ENCODE peak calls at places on chromosomes 7 and 10, in nine cellular contexts. T is neuronal stem cell, N is AG04450, Q is neural progenitor cell, F is tibial nerve, W is heart right ventricle, K is right cardiac atrium, X is HepG2, M is Peyer's patch. J is an unnamed sample.

GRCh38 chr7:44145419-44145968 is 4.4 kb upstream of the MYL7 start:
- DNase-seq in W (no peak), F (no peak), M (peak), X (no peak), K (peak), N (no peak), Q (peak), T (peak), J (no peak)

GRCh38 chr10:102669206-102670064 is 25.2 kb downstream of the TRIM8 start:
- DNase-seq in X (peak), N (no peak), T (no peak), K (peak), F (no peak), M (peak), W (peak), Q (peak), J (no peak)

GRCh38 chr10:68871731-68872342 is 29.3 kb upstream of the DDX50 start:
- DNase-seq in W (no peak), F (no peak), Q (peak), K (no peak), M (no peak), X (peak), T (peak), N (peak), J (no peak)

GRCh38 chr10:101330236-101331225 is 23.4 kb upstream of the BTRC start:
- DNase-seq in F (no peak), M (peak), Q (no peak), N (peak), X (no peak), K (no peak), W (no peak), T (no peak), J (no peak)

GRCh38 chr10:31318382-31318853 is 598 bp upstream of the ZEB1 start:
- DNase-seq in K (peak), N (no peak), F (peak), X (peak), T (no peak), M (peak), Q (peak), W (peak), J (no peak)

GRCh38 chr7:46169384-46169755 is 248.3 kb upstream of the IGFBP3 start:
- DNase-seq in N (no peak), F (no peak), M (no peak), W (no peak), Q (no peak), K (no peak), X (no peak), T (no peak), J (no peak)

GRCh38 chr10:60606343-60607080 is 171.8 kb upstream of the CDK1 start:
- DNase-seq in T (no peak), N (no peak), W (no peak), Q (no peak), K (no peak), M (no peak), X (no peak), F (no peak), J (no peak)

GRCh38 chr10:3747248-3747960 is 37.6 kb downstream of the KLF6 start:
- DNase-seq in F (no peak), X (no peak), W (peak), K (no peak), Q (peak), T (no peak), M (no peak), N (no peak), J (no peak)

GRCh38 chr10:97566338-97566986 is 6.1 kb upstream of the ANKRD2 start:
- DNase-seq in T (no peak), W (no peak), M (no peak), X (no peak), F (no peak), Q (no peak), N (no peak), K (no peak), J (no peak)

GRCh38 chr7:159067870-159068787 is 76.5 kb downstream of the VIPR2 start:
- DNase-seq in M (no peak), Q (no peak), K (peak), X (no peak), W (peak), N (no peak), F (peak), T (no peak), J (peak)

GRCh38 chr10:117536862-117537435 is 5.6 kb upstream of the EMX2 start:
- DNase-seq in N (no peak), Q (peak), F (no peak), X (no peak), K (no peak), M (no peak), W (no peak), T (no peak), J (no peak)

GRCh38 chr7:37540917-37541316 is 92.3 kb upstream of the ELMO1 start:
- DNase-seq in N (no peak), F (no peak), M (no peak), X (no peak), T (no peak), K (peak), W (no peak), Q (no peak), J (no peak)

GRCh38 chr10:48547061-48547895 is 57.6 kb downstream of the ARHGAP22 start:
- DNase-seq in X (no peak), W (no peak), Q (no peak), K (no peak), N (no peak), T (no peak), M (no peak), F (no peak), J (peak)

GRCh38 chr10:57654856-57655255 is 612.8 kb downstream of the IPMK start:
- DNase-seq in N (no peak), M (no peak), X (no peak), F (no peak), K (no peak), T (no peak), W (no peak), Q (no peak), J (no peak)

GRCh38 chr10:17386616-17387075 is 67.7 kb downstream of the ST8SIA6 start:
- DNase-seq in N (no peak), T (no peak), M (no peak), X (no peak), F (peak), K (peak), W (peak), Q (no peak), J (no peak)

GRCh38 chr10:17383801-17384445 is 70.5 kb downstream of the ST8SIA6 start:
- DNase-seq in X (no peak), N (no peak), T (no peak), Q (no peak), K (no peak), F (peak), W (no peak), M (no peak), J (no peak)

GRCh38 chr10:17387861-17388503 is 66.4 kb downstream of the ST8SIA6 start:
- DNase-seq in T (no peak), F (no peak), Q (peak), X (peak), K (no peak), M (no peak), N (no peak), W (no peak), J (no peak)

GRCh38 chr10:17386021-17386420 is 68.4 kb downstream of the ST8SIA6 start:
- DNase-seq in F (no peak), X (no peak), Q (no peak), T (no peak), N (no peak), K (no peak), W (no peak), M (no peak), J (no peak)

DNA sequence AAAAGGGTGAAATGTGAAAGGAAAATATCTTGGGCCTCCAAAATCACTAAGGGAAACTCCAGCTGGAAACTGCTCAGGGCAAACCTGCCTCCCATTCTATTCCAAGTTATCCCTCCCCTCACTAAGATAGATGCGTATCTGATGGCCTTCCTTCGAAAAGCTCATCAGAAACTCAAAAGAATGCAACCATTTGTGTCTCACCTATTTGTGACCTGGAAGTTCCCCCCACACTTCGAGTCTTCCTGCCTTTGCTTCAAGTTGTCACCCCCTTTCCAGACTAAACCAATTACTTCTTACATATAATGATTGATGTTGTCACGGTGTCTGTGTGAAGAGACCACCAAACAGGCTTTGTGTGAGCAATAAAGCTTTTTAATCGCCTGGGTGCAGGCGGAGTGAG is 69.3 kb downstream of the ST8SIA6 start:
- DNase-seq in M (no peak), W (no peak), Q (no peak), K (no peak), X (no peak), N (no peak), T (no peak), F (no peak), J (no peak)
- H3K4me3 ChIP-seq in M (no peak), W (no peak), Q (no peak), K (no peak), X (no peak), N (no peak), T (no peak), F (no peak), J (no peak)

DNA sequence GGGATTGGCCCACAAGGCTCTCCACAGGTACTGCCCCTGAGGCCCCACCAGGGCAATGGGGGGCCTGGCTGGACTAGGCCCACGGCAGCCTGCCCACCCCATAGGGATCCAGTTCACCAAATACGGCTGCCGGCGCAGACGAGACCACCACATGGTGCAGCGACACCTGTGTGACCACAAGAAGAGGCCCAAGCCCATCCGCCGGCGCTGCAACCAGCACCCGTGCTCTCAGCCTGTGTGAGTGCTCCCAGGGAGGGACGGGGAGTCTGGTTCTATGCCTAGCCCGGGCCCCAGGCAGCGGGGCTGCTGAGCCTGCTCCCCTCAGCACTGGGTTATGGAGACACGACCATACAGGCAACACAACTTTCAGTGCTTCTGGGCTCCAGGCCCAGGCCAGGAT is 33.2 kb downstream of the TBATA start:
- DNase-seq in K (no peak), W (no peak), M (peak), T (no peak), X (no peak), Q (no peak), N (no peak), F (no peak), J (no peak)
- H3K27ac ChIP-seq in K (no peak), W (no peak), M (no peak), T (no peak), X (no peak), Q (no peak), N (no peak), F (peak), J (no peak)

DNA sequence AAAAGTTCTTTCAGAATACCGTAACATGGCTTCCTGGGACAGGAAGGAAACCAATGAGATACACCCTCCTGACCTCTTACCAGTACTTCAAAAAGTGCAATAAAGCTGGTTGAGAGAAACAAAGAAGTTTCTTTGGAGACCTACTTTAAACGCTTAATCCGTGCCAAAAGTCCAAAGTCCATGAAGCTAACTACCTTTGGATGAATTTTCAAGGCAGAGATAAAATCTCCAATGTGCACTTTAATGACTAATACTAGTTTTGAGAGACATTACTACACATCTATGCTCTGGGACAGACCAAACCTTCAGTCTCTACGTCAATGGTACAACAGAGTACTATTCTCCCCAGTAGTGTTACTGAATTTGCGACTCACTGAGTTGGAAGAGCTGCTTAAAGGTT is 46.1 kb downstream of the UBE2H start:
- DNase-seq in X (peak), N (no peak), F (no peak), K (no peak), W (no peak), T (no peak), Q (no peak), M (no peak), J (no peak)
- H3K4me3 ChIP-seq in X (no peak), N (no peak), F (no peak), K (no peak), W (no peak), T (no peak), Q (no peak), M (no peak), J (no peak)

DNA sequence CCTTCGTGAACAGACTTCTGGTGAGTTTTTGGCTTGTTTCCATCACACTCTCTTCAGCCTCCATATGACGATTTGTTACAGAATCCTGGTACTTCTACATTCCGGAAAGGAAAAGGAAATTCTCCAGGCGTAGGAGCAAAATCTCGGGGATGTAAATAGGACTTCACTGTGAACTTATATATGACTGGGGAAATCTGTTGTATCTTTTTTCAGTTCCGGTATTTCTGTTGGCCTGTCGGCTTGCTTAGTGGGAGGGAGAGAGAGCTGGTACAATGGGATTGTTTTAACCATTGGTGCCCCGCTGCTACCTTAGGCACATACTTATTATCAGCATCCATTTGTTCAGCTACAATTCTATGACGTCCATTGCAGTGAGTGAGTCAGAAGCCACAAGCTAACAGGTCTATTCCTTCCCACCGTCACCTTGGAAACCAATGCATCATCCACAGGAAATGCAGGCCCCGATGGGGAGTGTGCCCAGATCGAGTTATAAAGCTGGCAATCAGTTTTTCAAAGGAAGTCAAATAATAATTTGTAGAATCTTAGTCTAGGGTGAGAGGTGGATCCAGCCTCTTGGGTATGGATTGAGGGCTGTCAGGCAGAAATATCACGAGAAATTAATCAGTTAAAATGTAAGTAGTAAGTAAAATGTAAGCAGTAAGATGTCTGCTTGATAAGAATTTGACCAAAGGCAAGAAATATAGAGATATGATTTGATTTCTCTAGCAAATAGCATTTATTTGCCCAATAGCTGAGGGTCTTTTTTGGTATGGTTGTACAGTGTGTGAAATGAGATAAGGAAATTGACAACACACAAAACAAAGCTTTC is 92.0 kb upstream of the MKLN1 start:
- DNase-seq in T (no peak), K (peak), W (peak), X (peak), M (no peak), Q (no peak), N (peak), F (peak), J (peak)
- H3K27ac ChIP-seq in T (no peak), K (peak), W (no peak), X (no peak), M (no peak), Q (no peak), N (peak), F (peak), J (no peak)

GRCh38 chr7:27346531-27347260 is 104.1 kb downstream of the EVX1 start:
- DNase-seq in F (peak), Q (no peak), K (peak), W (peak), M (no peak), T (no peak), N (peak), X (peak), J (no peak)

GRCh38 chr7:27343804-27344203 is 101.2 kb downstream of the EVX1 start:
- DNase-seq in T (no peak), N (no peak), F (no peak), K (no peak), M (no peak), W (no peak), X (no peak), Q (no peak), J (no peak)

GRCh38 chr7:27345964-27346363 is 103.4 kb downstream of the EVX1 start:
- DNase-seq in Q (no peak), F (no peak), N (no peak), T (no peak), W (no peak), X (no peak), M (no peak), K (no peak), J (no peak)

GRCh38 chr7:27347261-27347610 is 104.6 kb downstream of the EVX1 start:
- DNase-seq in W (no peak), N (no peak), F (no peak), X (no peak), M (no peak), Q (no peak), K (no peak), T (no peak), J (no peak)

DNA sequence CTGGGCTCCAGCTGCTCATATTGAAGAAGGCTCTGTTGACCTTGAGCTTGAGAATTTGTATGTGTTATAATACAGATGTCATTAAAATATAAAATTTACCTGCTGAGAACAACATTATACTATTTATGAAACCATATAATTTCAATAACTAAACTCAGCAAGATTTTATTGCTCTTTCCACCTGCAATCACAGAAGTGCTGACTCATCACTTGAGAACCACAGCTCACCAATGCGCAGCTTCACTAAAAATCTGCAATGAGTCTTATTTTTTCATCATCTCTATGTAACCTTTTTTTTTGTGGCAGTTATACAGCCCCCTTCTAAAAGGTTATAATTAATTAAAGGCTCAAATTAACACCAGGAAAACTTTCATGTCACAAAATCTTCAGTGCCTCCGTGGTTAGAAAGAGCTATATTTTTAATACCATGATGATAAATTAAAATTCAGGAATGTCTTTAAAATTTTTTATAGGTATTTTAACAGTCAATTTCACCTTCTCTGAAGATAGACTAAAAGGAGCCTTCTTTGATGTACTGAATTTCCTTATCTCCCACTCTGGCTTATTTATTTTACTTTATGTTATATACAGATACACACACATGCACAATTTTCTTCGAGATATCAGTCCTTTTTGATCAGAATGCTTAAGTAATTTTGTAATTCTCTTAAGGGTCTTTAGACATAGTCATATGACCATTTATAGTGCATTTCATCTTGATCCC is 102.7 kb downstream of the EVX1 start:
- DNase-seq in Q (no peak), M (no peak), N (no peak), K (no peak), X (no peak), F (no peak), W (no peak), T (no peak), J (no peak)
- H3K4me3 ChIP-seq in Q (no peak), M (no peak), N (no peak), K (no peak), X (no peak), F (no peak), W (no peak), T (no peak), J (no peak)

DNA sequence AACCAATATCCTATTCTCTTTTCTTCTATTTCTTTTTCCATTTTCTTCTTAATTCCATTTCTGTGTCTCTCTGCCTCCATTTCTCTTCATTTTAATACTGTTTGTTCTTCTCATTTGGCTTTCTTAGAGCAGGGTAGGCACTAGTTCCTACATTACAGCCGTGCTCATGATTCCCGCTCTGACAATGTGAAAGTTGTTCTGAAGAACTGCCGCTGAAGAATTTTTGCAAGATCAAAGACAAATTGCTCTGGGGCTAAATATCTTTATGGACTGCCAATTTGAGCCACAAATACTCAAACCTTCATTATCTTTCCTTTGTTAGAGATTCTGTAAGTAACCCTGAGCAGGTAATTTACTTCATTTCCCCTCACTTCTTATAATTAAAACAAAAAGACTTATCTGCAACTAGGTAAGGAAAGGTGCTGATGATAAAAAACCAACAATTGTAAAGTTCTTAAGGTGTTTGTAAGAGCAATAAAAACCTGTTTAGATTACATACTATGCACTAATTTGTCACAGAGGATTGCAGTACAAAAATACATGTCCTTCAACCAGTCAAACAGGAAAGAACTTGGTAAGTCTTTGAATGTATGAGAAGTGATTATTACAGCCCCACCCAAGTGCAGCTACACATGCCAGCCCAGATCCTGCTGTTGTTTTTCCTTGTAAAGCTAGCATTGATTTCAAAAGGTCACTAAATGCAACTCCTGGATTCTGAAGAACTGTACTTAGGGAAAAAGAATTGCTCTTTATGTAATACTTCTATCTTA is 127.5 kb downstream of the COL28A1 start:
- DNase-seq in K (no peak), N (no peak), T (no peak), M (no peak), X (no peak), Q (no peak), W (no peak), F (no peak), J (no peak)
- H3K27ac ChIP-seq in K (no peak), N (no peak), T (no peak), M (no peak), X (no peak), Q (no peak), W (no peak), F (no peak), J (no peak)

GRCh38 chr7:17038160-17038782 is 156.5 kb upstream of the AGR3 start:
- DNase-seq in F (no peak), X (peak), M (no peak), K (no peak), W (no peak), N (no peak), Q (no peak), T (no peak), J (no peak)
- H3K4me3 ChIP-seq in F (no peak), X (no peak), M (no peak), K (no peak), W (no peak), N (no peak), Q (no peak), T (no peak), J (no peak)

DNA sequence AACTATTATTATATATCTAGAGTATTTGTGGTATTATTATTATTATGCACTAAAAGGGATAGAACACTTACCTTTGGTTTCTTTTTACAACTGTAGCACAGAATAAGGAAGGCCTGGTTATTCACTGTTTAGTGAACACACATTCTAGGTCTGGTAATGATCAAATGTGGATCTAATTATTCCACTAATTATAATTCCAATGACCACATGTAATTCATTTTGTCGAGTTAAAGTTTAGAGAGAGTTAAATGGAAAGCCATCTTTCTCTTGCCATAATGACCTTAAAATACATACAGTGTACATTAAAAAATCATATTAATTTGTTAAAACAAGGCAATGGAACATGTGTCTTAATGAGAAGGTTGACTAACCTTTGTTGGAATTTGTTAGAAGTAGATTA is 147.8 kb downstream of the SEM1 start:
- DNase-seq in Q (no peak), W (no peak), K (no peak), N (no peak), X (no peak), T (no peak), M (no peak), F (no peak), J (no peak)
- H3K27ac ChIP-seq in Q (no peak), W (no peak), K (no peak), N (no peak), X (no peak), T (no peak), M (no peak), F (no peak), J (no peak)